ENCODE peak calls at places on chromosomes 2 and 18, in six cellular contexts. One of them, this sample, is unnamed.

GRCh38 chr18:45228989-45229388 is 386.3 kb upstream of the SLC14A2 start:
- DNase-seq in K562: no peak
- DNase-seq in endothelial cell of umbilical vein: no peak
- DNase-seq in GM12878: no peak
- DNase-seq in HepG2: no peak
- DNase-seq in A549: no peak
- DNase-seq in this sample: no peak

GRCh38 chr2:147588191-147588590 is 256.6 kb upstream of the ACVR2A start:
- DNase-seq in endothelial cell of umbilical vein: no peak
- DNase-seq in K562: no peak
- DNase-seq in A549: no peak
- DNase-seq in GM12878: no peak
- DNase-seq in HepG2: no peak
- DNase-seq in this sample: no peak

GRCh38 chr2:143732931-143733330 is 603.7 kb downstream of the ARHGAP15 start:
- DNase-seq in endothelial cell of umbilical vein: no peak
- DNase-seq in HepG2: no peak
- DNase-seq in A549: no peak
- DNase-seq in GM12878: no peak
- DNase-seq in K562: no peak
- DNase-seq in this sample: no peak

GRCh38 chr2:200430017-200430416 is 79.9 kb downstream of the KCTD18 start:
- DNase-seq in GM12878: no peak
- DNase-seq in HepG2: no peak
- DNase-seq in endothelial cell of umbilical vein: no peak
- DNase-seq in A549: no peak
- DNase-seq in K562: no peak
- DNase-seq in this sample: no peak

GRCh38 chr2:109724533-109725460 is 69.3 kb upstream of the RGPD5 start:
- DNase-seq in K562: no peak
- DNase-seq in HepG2: no peak
- DNase-seq in endothelial cell of umbilical vein: no peak
- DNase-seq in A549: no peak
- DNase-seq in GM12878: no peak
- DNase-seq in this sample: no peak

GRCh38 chr2:108573070-108573469 is 38.8 kb downstream of the LIMS1 start:
- DNase-seq in HepG2: no peak
- DNase-seq in K562: no peak
- DNase-seq in endothelial cell of umbilical vein: no peak
- DNase-seq in A549: no peak
- DNase-seq in GM12878: no peak
- DNase-seq in this sample: peak; percentile 49

GRCh38 chr2:1795842-1796580 is 51.7 kb upstream of the PXDN start:
- DNase-seq in HepG2: no peak
- DNase-seq in A549: no peak
- DNase-seq in K562: no peak
- DNase-seq in endothelial cell of umbilical vein: no peak
- DNase-seq in GM12878: no peak
- DNase-seq in this sample: no peak

GRCh38 chr2:28201711-28202180 is 190.9 kb upstream of the FOSL2 start:
- DNase-seq in GM12878: no peak
- DNase-seq in endothelial cell of umbilical vein: no peak
- DNase-seq in A549: no peak
- DNase-seq in K562: no peak
- DNase-seq in HepG2: no peak
- DNase-seq in this sample: no peak

GRCh38 chr18:13984080-13984479 is 68.7 kb upstream of the MC2R start:
- DNase-seq in HepG2: no peak
- DNase-seq in A549: no peak
- DNase-seq in K562: no peak
- DNase-seq in endothelial cell of umbilical vein: no peak
- DNase-seq in GM12878: no peak
- DNase-seq in this sample: no peak

GRCh38 chr18:61398961-61399632 is 65.9 kb downstream of the CDH20 start:
- DNase-seq in endothelial cell of umbilical vein: peak; percentile 25
- DNase-seq in GM12878: no peak
- DNase-seq in HepG2: no peak
- DNase-seq in K562: no peak
- DNase-seq in A549: no peak
- DNase-seq in this sample: no peak

GRCh38 chr2:164778723-164779122 is 62.9 kb downstream of the COBLL1 start:
- DNase-seq in GM12878: no peak
- DNase-seq in endothelial cell of umbilical vein: no peak
- DNase-seq in K562: no peak
- DNase-seq in HepG2: no peak
- DNase-seq in A549: no peak
- DNase-seq in this sample: no peak
- TF ChIP-seq MYC in GM12878: no peak
- TF ChIP-seq MYC in endothelial cell of umbilical vein: no peak
- TF ChIP-seq MYC in K562: no peak
- TF ChIP-seq MYC in HepG2: no peak
- TF ChIP-seq MYC in A549: no peak
- TF ChIP-seq MYC in this sample: no peak

GRCh38 chr2:214808961-214809750 is at the start of gene BARD1:
- DNase-seq in GM12878: no peak
- DNase-seq in A549: peak; percentile 49
- DNase-seq in K562: peak; percentile 42
- DNase-seq in endothelial cell of umbilical vein: no peak
- DNase-seq in HepG2: peak; percentile 40
- DNase-seq in this sample: peak; percentile 82

GRCh38 chr2:214810670-214811069 is 1.2 kb upstream of the BARD1 start:
- DNase-seq in endothelial cell of umbilical vein: peak; percentile 3
- DNase-seq in K562: peak; percentile 7
- DNase-seq in GM12878: no peak
- DNase-seq in HepG2: no peak
- DNase-seq in A549: no peak
- DNase-seq in this sample: peak; percentile 15

GRCh38 chr2:214808481-214808931 is 977 bp downstream of the BARD1 start:
- DNase-seq in K562: no peak
- DNase-seq in endothelial cell of umbilical vein: peak; percentile 51
- DNase-seq in GM12878: no peak
- DNase-seq in A549: no peak
- DNase-seq in HepG2: no peak
- DNase-seq in this sample: no peak

DNA sequence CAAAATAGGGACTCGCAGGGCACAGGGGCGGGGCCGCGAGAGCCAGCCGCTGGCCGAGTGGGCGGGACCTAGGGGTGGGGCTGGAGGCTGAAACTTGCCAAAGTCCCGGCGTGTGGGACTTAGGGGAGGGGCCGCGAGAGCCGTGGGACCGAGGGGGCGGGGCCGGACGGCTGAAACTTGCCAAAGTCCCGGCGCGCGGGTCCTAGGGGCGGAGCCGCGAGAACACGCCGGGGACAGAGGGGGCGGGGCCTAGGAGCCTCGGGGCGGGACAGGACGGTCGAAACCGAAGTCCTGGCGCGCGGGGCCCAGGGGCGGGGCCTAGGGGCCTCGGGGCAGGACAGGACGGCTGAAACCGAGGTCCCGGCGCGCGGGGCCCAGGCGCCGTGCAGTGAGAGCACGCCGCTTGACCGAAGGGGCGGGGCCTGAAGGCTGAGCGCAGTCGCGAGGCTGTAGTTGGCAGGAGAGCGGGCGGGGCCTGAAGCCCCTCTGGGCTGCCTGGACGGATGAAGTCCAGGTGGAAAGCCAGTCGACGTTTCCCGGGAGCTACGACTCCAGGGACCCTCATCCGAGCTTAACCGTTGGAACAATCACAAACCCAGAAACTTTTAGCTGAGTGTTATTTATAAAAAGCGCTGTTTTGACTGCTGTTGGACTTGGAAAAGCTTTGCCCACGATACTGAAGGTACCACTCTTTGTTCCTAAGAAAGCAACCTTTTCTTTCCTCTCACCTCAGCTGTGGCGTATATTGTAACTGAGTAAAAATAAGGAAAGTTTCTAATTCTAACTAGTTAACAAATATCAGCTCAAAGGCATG is 475 bp upstream of the BARD1 start:
- DNase-seq in K562: peak; percentile 94
- DNase-seq in A549: peak; percentile 98
- DNase-seq in endothelial cell of umbilical vein: peak; percentile 100
- DNase-seq in HepG2: peak; percentile 96
- DNase-seq in GM12878: peak; percentile 87
- DNase-seq in this sample: peak; percentile 98
- TF ChIP-seq POLR2A in K562: peak; percentile 58
- TF ChIP-seq POLR2A in A549: peak; percentile 75
- TF ChIP-seq POLR2A in endothelial cell of umbilical vein: no peak
- TF ChIP-seq POLR2A in HepG2: peak; percentile 89
- TF ChIP-seq POLR2A in GM12878: peak; percentile 76
- TF ChIP-seq POLR2A in this sample: peak; percentile 77

GRCh38 chr2:220279372-220279771 is 651.9 kb downstream of the SLC4A3 start:
- DNase-seq in GM12878: no peak
- DNase-seq in HepG2: no peak
- DNase-seq in K562: no peak
- DNase-seq in endothelial cell of umbilical vein: no peak
- DNase-seq in A549: peak; percentile 62
- DNase-seq in this sample: no peak

GRCh38 chr2:220278022-220278421 is 650.6 kb downstream of the SLC4A3 start:
- DNase-seq in endothelial cell of umbilical vein: no peak
- DNase-seq in HepG2: no peak
- DNase-seq in A549: peak; percentile 46
- DNase-seq in K562: no peak
- DNase-seq in GM12878: no peak
- DNase-seq in this sample: no peak

GRCh38 chr2:220277445-220277960 is 650.1 kb downstream of the SLC4A3 start:
- DNase-seq in GM12878: no peak
- DNase-seq in K562: no peak
- DNase-seq in A549: peak; percentile 93
- DNase-seq in endothelial cell of umbilical vein: no peak
- DNase-seq in HepG2: no peak
- DNase-seq in this sample: no peak

GRCh38 chr2:220275454-220275853 is 648.0 kb downstream of the SLC4A3 start:
- DNase-seq in HepG2: no peak
- DNase-seq in K562: no peak
- DNase-seq in A549: peak; percentile 24
- DNase-seq in endothelial cell of umbilical vein: no peak
- DNase-seq in GM12878: no peak
- DNase-seq in this sample: no peak

GRCh38 chr2:220276736-220277444 is 649.5 kb downstream of the SLC4A3 start:
- DNase-seq in K562: no peak
- DNase-seq in A549: no peak
- DNase-seq in GM12878: no peak
- DNase-seq in HepG2: no peak
- DNase-seq in endothelial cell of umbilical vein: no peak
- DNase-seq in this sample: no peak
- TF ChIP-seq MYC in K562: no peak
- TF ChIP-seq MYC in A549: no peak
- TF ChIP-seq MYC in GM12878: no peak
- TF ChIP-seq MYC in HepG2: no peak
- TF ChIP-seq MYC in endothelial cell of umbilical vein: no peak
- TF ChIP-seq MYC in this sample: no peak

GRCh38 chr2:33494155-33494779 is 17.8 kb downstream of the RASGRP3 start:
- DNase-seq in HepG2: no peak
- DNase-seq in GM12878: no peak
- DNase-seq in A549: peak; percentile 25
- DNase-seq in K562: no peak
- DNase-seq in endothelial cell of umbilical vein: peak; percentile 35
- DNase-seq in this sample: no peak

GRCh38 chr2:33497177-33497787 is 20.8 kb downstream of the RASGRP3 start:
- DNase-seq in A549: no peak
- DNase-seq in GM12878: peak; percentile 92
- DNase-seq in K562: no peak
- DNase-seq in endothelial cell of umbilical vein: peak; percentile 88
- DNase-seq in HepG2: no peak
- DNase-seq in this sample: peak; percentile 90

GRCh38 chr2:33495683-33496082 is 19.2 kb downstream of the RASGRP3 start:
- DNase-seq in HepG2: no peak
- DNase-seq in endothelial cell of umbilical vein: no peak
- DNase-seq in K562: no peak
- DNase-seq in GM12878: no peak
- DNase-seq in A549: no peak
- DNase-seq in this sample: no peak

GRCh38 chr2:33496150-33496549 is 19.7 kb downstream of the RASGRP3 start:
- DNase-seq in endothelial cell of umbilical vein: peak; percentile 56
- DNase-seq in GM12878: no peak
- DNase-seq in HepG2: no peak
- DNase-seq in A549: no peak
- DNase-seq in K562: no peak
- DNase-seq in this sample: no peak

GRCh38 chr2:33494877-33495641 is 18.6 kb downstream of the RASGRP3 start:
- DNase-seq in endothelial cell of umbilical vein: no peak
- DNase-seq in HepG2: no peak
- DNase-seq in GM12878: no peak
- DNase-seq in A549: peak; percentile 78
- DNase-seq in K562: no peak
- DNase-seq in this sample: no peak
- TF ChIP-seq POLR2A in endothelial cell of umbilical vein: no peak
- TF ChIP-seq POLR2A in HepG2: no peak
- TF ChIP-seq POLR2A in GM12878: no peak
- TF ChIP-seq POLR2A in A549: no peak
- TF ChIP-seq POLR2A in K562: no peak
- TF ChIP-seq POLR2A in this sample: no peak

GRCh38 chr2:83155826-83156225 is 1303.3 kb downstream of the SUCLG1 start:
- DNase-seq in A549: no peak
- DNase-seq in K562: no peak
- DNase-seq in HepG2: no peak
- DNase-seq in GM12878: no peak
- DNase-seq in endothelial cell of umbilical vein: no peak
- DNase-seq in this sample: no peak
- TF ChIP-seq MYC in A549: no peak
- TF ChIP-seq MYC in K562: no peak
- TF ChIP-seq MYC in HepG2: no peak
- TF ChIP-seq MYC in GM12878: no peak
- TF ChIP-seq MYC in endothelial cell of umbilical vein: no peak
- TF ChIP-seq MYC in this sample: no peak

DNA sequence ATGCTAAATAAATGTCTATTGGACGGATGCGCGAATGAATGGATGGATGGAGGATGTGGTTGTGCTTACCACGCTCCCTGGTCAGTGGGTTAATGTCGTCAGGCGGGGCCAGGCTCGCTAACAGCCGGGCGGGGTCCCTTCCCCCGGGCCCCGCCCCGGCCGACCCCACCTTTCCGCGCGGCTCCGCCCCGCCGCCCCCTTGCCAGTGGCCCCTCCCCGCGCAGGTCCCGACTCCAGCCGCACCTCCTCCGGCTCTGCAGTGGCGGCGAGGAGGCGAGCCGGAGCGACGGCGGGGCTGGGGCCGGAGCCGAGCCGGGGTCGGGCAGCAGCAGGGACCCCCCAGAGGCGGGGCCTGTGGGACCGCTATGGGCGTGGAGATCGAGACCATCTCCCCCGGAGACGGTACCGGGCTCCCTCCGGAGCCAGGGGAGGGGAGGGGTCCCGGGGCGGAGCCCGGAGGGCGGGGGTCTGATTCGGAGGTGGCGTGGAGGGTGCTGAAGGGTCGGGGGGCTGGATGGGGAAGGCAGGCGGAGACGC is at the start of gene FKBP1B:
- DNase-seq in A549: peak; percentile 67
- DNase-seq in endothelial cell of umbilical vein: peak; percentile 47
- DNase-seq in GM12878: no peak
- DNase-seq in HepG2: peak; percentile 60
- DNase-seq in K562: peak; percentile 78
- DNase-seq in this sample: peak; percentile 52
- TF ChIP-seq POLR2A in A549: peak; percentile 50
- TF ChIP-seq POLR2A in endothelial cell of umbilical vein: peak; percentile 64
- TF ChIP-seq POLR2A in GM12878: peak; percentile 49
- TF ChIP-seq POLR2A in HepG2: peak; percentile 89
- TF ChIP-seq POLR2A in K562: peak; percentile 41
- TF ChIP-seq POLR2A in this sample: no peak

GRCh38 chr2:38076250-38076709 is 329 bp upstream of the CYP1B1 start:
- DNase-seq in endothelial cell of umbilical vein: peak; percentile 16
- DNase-seq in HepG2: no peak
- DNase-seq in K562: no peak
- DNase-seq in A549: peak; percentile 93
- DNase-seq in GM12878: no peak
- DNase-seq in this sample: peak; percentile 90
- TF ChIP-seq MYC in endothelial cell of umbilical vein: no peak
- TF ChIP-seq MYC in HepG2: no peak
- TF ChIP-seq MYC in K562: no peak
- TF ChIP-seq MYC in A549: peak; percentile 31
- TF ChIP-seq MYC in GM12878: no peak
- TF ChIP-seq MYC in this sample: no peak

This sample was measured in NB4.